ENCODE peak calls at places on chromosome X, in ten cellular contexts. G is stimulated activated CD8-positive, alpha-beta memory T cell treated with anti-CD3 and anti-CD28 coated beads, Interleukin-15, amount 100 ng/mL, for 4 hours; Q is HL-60; R is heart right ventricle; V is activated CD4-positive, alpha-beta T cell treated with anti-CD3 and anti-CD28 coated beads, Interleukin-2, amount 50 U/mL, for 48 hours; A is HEK293T; I is RCC 7860; E is stimulated activated CD4-positive, alpha-beta T cell treated with anti-CD3 and anti-CD28 coated beads, TNF-alpha, amount 100 ng/mL, for 48 hours; Y is cerebellum; Z is gastrocnemius medialis. N is an unnamed sample.

GRCh38 chrX:20515841-20516461 is 249.2 kb upstream of the RPS6KA3 start:
- DNase-seq in G (no peak), Q (peak; percentile 57), R (no peak), V (peak; percentile 7), A (no peak), I (peak; percentile 89), E (no peak), Y (no peak), Z (no peak), N (no peak)

GRCh38 chrX:140572724-140573123 is 67.9 kb upstream of the SOX3 start:
- DNase-seq in G (no peak), Q (peak; percentile 31), R (no peak), V (peak; percentile 10), A (peak; percentile 59), I (no peak), E (peak; percentile 12), Y (no peak), Z (no peak), N (no peak)

GRCh38 chrX:20271730-20272129 is 5.0 kb upstream of the RPS6KA3 start:
- DNase-seq in G (no peak), Q (no peak), R (no peak), V (no peak), A (no peak), I (no peak), E (no peak), Y (no peak), Z (no peak), N (no peak)

GRCh38 chrX:20796450-20796849 is 529.7 kb upstream of the RPS6KA3 start:
- DNase-seq in G (no peak), Q (no peak), R (no peak), V (no peak), A (no peak), I (no peak), E (no peak), Y (no peak), Z (no peak), N (no peak)

GRCh38 chrX:39957816-39958561 is 139.8 kb downstream of the BCOR start:
- DNase-seq in G (no peak), Q (no peak), R (no peak), V (no peak), A (no peak), I (no peak), E (no peak), Y (no peak), Z (no peak), N (no peak)

GRCh38 chrX:96837808-96838207 is 45.9 kb upstream of the RPA4 start:
- DNase-seq in G (no peak), Q (no peak), R (no peak), V (no peak), A (no peak), I (peak; percentile 3), E (no peak), Y (no peak), Z (no peak), N (no peak)

GRCh38 chrX:37545066-37545465 is 26.4 kb upstream of the LANCL3 start:
- DNase-seq in G (no peak), Q (no peak), R (no peak), V (no peak), A (no peak), I (no peak), E (no peak), Y (no peak), Z (no peak), N (no peak)

GRCh38 chrX:99308302-99308701 is 1101.8 kb downstream of the PCDH19 start:
- DNase-seq in G (no peak), Q (no peak), R (no peak), V (no peak), A (no peak), I (no peak), E (no peak), Y (no peak), Z (no peak), N (no peak)

GRCh38 chrX:18377802-18378201 is 23.3 kb upstream of the SCML2 start:
- DNase-seq in G (no peak), Q (peak; percentile 35), R (no peak), V (peak; percentile 2), A (peak; percentile 62), I (no peak), E (peak; percentile 8), Y (no peak), Z (no peak), N (no peak)

GRCh38 chrX:140503714-140504351 is 1.0 kb downstream of the SOX3 start:
- DNase-seq in G (no peak), Q (no peak), R (peak; percentile 18), V (no peak), A (peak; percentile 37), I (no peak), E (no peak), Y (peak; percentile 5), Z (no peak), N (no peak)